ENCODE peak calls at places on chromosomes 16 and 17, in four cellular contexts. One of them, this sample, is unnamed.

GRCh38 chr17:16439303-16439791 is 24.0 kb downstream of the TRPV2 start:
- DNase-seq in DND-41: no peak
- DNase-seq in cardiac fibroblast: peak; percentile 39
- DNase-seq in sigmoid colon: no peak
- DNase-seq in this sample: no peak

GRCh38 chr16:49701867-49702494 is 153.9 kb downstream of the ZNF423 start:
- DNase-seq in cardiac fibroblast: peak; percentile 93
- DNase-seq in sigmoid colon: peak; percentile 88
- DNase-seq in DND-41: no peak
- DNase-seq in this sample: peak; percentile 82

GRCh38 chr16:86387461-86388440 is 122.6 kb upstream of the FOXF1 start:
- DNase-seq in cardiac fibroblast: peak; percentile 96
- DNase-seq in sigmoid colon: no peak
- DNase-seq in DND-41: no peak
- DNase-seq in this sample: no peak

GRCh38 chr17:48871035-48871550 is 21.5 kb upstream of the ATP5MC1 start:
- DNase-seq in cardiac fibroblast: no peak
- DNase-seq in DND-41: no peak
- DNase-seq in sigmoid colon: no peak
- DNase-seq in this sample: no peak

GRCh38 chr17:15944720-15945492 is at the start of gene ADORA2B:
- DNase-seq in DND-41: no peak
- DNase-seq in cardiac fibroblast: peak; percentile 87
- DNase-seq in sigmoid colon: peak; percentile 78
- DNase-seq in this sample: peak; percentile 82

GRCh38 chr16:73015612-73016487 is 32.1 kb downstream of the ZFHX3 start:
- DNase-seq in DND-41: no peak
- DNase-seq in sigmoid colon: peak; percentile 64
- DNase-seq in cardiac fibroblast: no peak
- DNase-seq in this sample: no peak

GRCh38 chr16:1923299-1924034 is 5.3 kb upstream of the HS3ST6 start:
- DNase-seq in DND-41: no peak
- DNase-seq in cardiac fibroblast: peak; percentile 49
- DNase-seq in sigmoid colon: no peak
- DNase-seq in this sample: peak; percentile 77

GRCh38 chr16:51144203-51144602 is 6.9 kb downstream of the SALL1 start:
- DNase-seq in cardiac fibroblast: no peak
- DNase-seq in sigmoid colon: no peak
- DNase-seq in DND-41: no peak
- DNase-seq in this sample: no peak

GRCh38 chr17:47301161-47301560 is 22.6 kb upstream of the EFCAB13 start:
- DNase-seq in DND-41: no peak
- DNase-seq in cardiac fibroblast: no peak
- DNase-seq in sigmoid colon: no peak
- DNase-seq in this sample: no peak

GRCh38 chr17:47301831-47302230 is 21.9 kb upstream of the EFCAB13 start:
- DNase-seq in cardiac fibroblast: no peak
- DNase-seq in DND-41: no peak
- DNase-seq in sigmoid colon: no peak
- DNase-seq in this sample: no peak

GRCh38 chr17:47304191-47304590 is 19.6 kb upstream of the EFCAB13 start:
- DNase-seq in sigmoid colon: no peak
- DNase-seq in DND-41: no peak
- DNase-seq in cardiac fibroblast: no peak
- DNase-seq in this sample: no peak

GRCh38 chr17:47300718-47301117 is 23.0 kb upstream of the EFCAB13 start:
- DNase-seq in DND-41: no peak
- DNase-seq in sigmoid colon: no peak
- DNase-seq in cardiac fibroblast: no peak
- DNase-seq in this sample: no peak

GRCh38 chr17:47305302-47305923 is 18.3 kb upstream of the EFCAB13 start:
- DNase-seq in DND-41: no peak
- DNase-seq in cardiac fibroblast: peak; percentile 95
- DNase-seq in sigmoid colon: no peak
- DNase-seq in this sample: no peak
- TF ChIP-seq CTCF in DND-41: no peak
- TF ChIP-seq CTCF in cardiac fibroblast: peak; percentile 9
- TF ChIP-seq CTCF in sigmoid colon: no peak
- TF ChIP-seq CTCF in this sample: no peak

GRCh38 chr17:74951065-74951464 is 15.4 kb downstream of the OTOP3 start:
- DNase-seq in DND-41: no peak
- DNase-seq in cardiac fibroblast: no peak
- DNase-seq in sigmoid colon: no peak
- DNase-seq in this sample: no peak
- TF ChIP-seq CTCF in DND-41: no peak
- TF ChIP-seq CTCF in cardiac fibroblast: no peak
- TF ChIP-seq CTCF in sigmoid colon: no peak
- TF ChIP-seq CTCF in this sample: no peak

GRCh38 chr16:68737046-68737729 is at the start of gene CDH1:
- DNase-seq in DND-41: no peak
- DNase-seq in sigmoid colon: no peak
- DNase-seq in cardiac fibroblast: no peak
- DNase-seq in this sample: peak; percentile 43

GRCh38 chr16:68740628-68741346 is 3.7 kb downstream of the CDH1 start:
- DNase-seq in DND-41: no peak
- DNase-seq in cardiac fibroblast: no peak
- DNase-seq in sigmoid colon: no peak
- DNase-seq in this sample: no peak

GRCh38 chr16:68736561-68736960 is 531 bp upstream of the CDH1 start:
- DNase-seq in DND-41: no peak
- DNase-seq in sigmoid colon: no peak
- DNase-seq in cardiac fibroblast: no peak
- DNase-seq in this sample: no peak

GRCh38 chr16:68739964-68740627 is 3.0 kb downstream of the CDH1 start:
- DNase-seq in sigmoid colon: no peak
- DNase-seq in cardiac fibroblast: no peak
- DNase-seq in DND-41: no peak
- DNase-seq in this sample: no peak

DNA sequence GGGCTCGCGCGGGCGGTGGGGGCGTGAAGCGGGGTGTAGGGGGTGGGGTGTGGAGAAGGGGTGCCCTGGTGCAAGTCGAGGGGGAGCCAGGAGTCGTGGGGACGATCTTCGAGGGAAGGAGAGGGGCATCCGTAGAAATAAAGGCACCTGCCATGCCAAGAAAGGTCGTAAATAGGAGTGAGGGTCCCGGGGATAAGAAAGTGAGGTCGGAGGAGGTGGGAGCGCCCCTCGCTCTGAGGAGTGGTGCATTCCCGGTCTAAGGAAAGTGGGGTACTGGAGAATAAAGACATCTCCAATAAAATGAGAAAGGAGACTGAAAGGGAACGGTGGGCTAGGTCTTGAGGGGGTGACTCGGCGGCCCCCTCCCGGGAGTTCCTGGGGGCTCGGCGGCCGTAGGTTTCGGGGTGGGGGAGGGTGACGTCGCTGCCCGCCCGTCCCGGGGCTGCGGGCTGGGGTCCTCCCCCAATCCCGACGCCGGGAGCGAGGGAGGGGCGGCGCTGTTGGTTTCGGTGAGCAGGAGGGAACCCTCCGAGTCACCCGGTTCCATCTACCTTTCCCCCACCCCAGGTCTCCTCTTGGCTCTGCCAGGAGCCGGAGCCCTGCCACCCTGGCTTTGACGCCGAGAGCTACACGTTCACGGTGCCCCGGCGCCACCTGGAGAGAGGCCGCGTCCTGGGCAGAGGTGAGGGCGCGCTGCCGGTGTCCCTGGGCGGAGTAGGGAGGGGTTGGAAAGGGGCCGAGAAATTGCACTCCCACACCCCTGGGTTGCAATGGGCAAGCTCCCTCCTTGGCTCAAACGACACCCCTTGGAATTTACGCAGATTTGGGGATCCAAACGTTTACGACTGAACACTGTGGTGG is 868 bp downstream of the CDH1 start:
- DNase-seq in cardiac fibroblast: no peak
- DNase-seq in sigmoid colon: no peak
- DNase-seq in DND-41: no peak
- DNase-seq in this sample: peak; percentile 21
- TF ChIP-seq CTCF in cardiac fibroblast: no peak
- TF ChIP-seq CTCF in sigmoid colon: no peak
- TF ChIP-seq CTCF in DND-41: no peak
- TF ChIP-seq CTCF in this sample: no peak

GRCh38 chr16:82625066-82625968 is 1.5 kb upstream of the CDH13 start:
- DNase-seq in sigmoid colon: peak; percentile 26
- DNase-seq in cardiac fibroblast: no peak
- DNase-seq in DND-41: no peak
- DNase-seq in this sample: no peak

GRCh38 chr16:82621796-82622195 is 5.0 kb upstream of the CDH13 start:
- DNase-seq in cardiac fibroblast: no peak
- DNase-seq in sigmoid colon: no peak
- DNase-seq in DND-41: no peak
- DNase-seq in this sample: no peak
- TF ChIP-seq CTCF in cardiac fibroblast: peak; percentile 3
- TF ChIP-seq CTCF in sigmoid colon: no peak
- TF ChIP-seq CTCF in DND-41: peak; percentile 5
- TF ChIP-seq CTCF in this sample: no peak